ENCODE peak calls at places on chromosomes 4 and X, in five cellular contexts. R is pancreas, V is HCT116, X is spleen, D is cardiac fibroblast. L is an unnamed sample.

GRCh38 chrX:41621236-41621651 is 67.5 kb upstream of the GPR34 start:
- DNase-seq in V (no peak), R (no peak), D (peak; percentile 17), X (no peak), L (no peak)

GRCh38 chr4:137601924-137602323 is 69.6 kb upstream of the PCDH18 start:
- DNase-seq in R (no peak), X (no peak), D (peak; percentile 13), V (no peak), L (no peak)

GRCh38 chrX:41087219-41087618 is 2.0 kb downstream of the USP9X start:
- DNase-seq in D (no peak), X (no peak), V (no peak), R (no peak), L (no peak)

GRCh38 chr4:138475116-138475515 is 233.0 kb upstream of the SLC7A11 start:
- DNase-seq in V (no peak), D (no peak), R (no peak), X (no peak), L (no peak)

GRCh38 chrX:102651968-102652744 is 873 bp downstream of the GPRASP1 start:
- DNase-seq in R (peak; percentile 15), X (no peak), D (peak; percentile 50), V (no peak), L (no peak)

GRCh38 chr4:82223715-82224114 is 150.1 kb downstream of the HNRNPD start:
- DNase-seq in R (no peak), X (peak; percentile 78), V (no peak), D (no peak), L (no peak)

GRCh38 chrX:24306430-24306829 is 7.4 kb downstream of the SUPT20HL2 start:
- DNase-seq in X (no peak), R (no peak), D (no peak), V (no peak), L (no peak)

GRCh38 chr4:78361621-78362120 is 189.9 kb upstream of the ANXA3 start:
- DNase-seq in D (no peak), X (no peak), R (no peak), V (no peak), L (no peak)

GRCh38 chr4:186297013-186297645 is 31.1 kb downstream of the F11 start:
- DNase-seq in R (no peak), X (no peak), V (peak; percentile 56), D (peak; percentile 78), L (no peak)

GRCh38 chr4:146446555-146446954 is 75.2 kb downstream of the SLC10A7 start:
- DNase-seq in D (no peak), R (no peak), V (no peak), X (no peak), L (no peak)

GRCh38 chr4:187436251-187436650 is 559.3 kb upstream of the ZFP42 start:
- DNase-seq in V (no peak), R (no peak), X (no peak), D (no peak), L (no peak)

GRCh38 chrX:56978172-56978571 is 17.2 kb downstream of the SPIN3 start:
- DNase-seq in V (peak; percentile 15), X (no peak), R (no peak), D (peak; percentile 60), L (no peak)

GRCh38 chr4:82047731-82048130 is 326.1 kb downstream of the HNRNPD start:
- DNase-seq in D (no peak), X (no peak), V (no peak), R (no peak), L (no peak)

GRCh38 chrX:78747471-78747870 is at the start of gene LPAR4:
- DNase-seq in V (no peak), D (peak; percentile 12), R (no peak), X (no peak), L (no peak)

GRCh38 chr4:76585897-76586360 is 150.9 kb downstream of the SHROOM3 start:
- DNase-seq in D (peak; percentile 55), X (peak; percentile 81), R (peak; percentile 91), V (peak; percentile 81), L (peak; percentile 62)

GRCh38 chr4:140078366-140078765 is 75.6 kb downstream of the MAML3 start:
- DNase-seq in V (no peak), X (no peak), R (no peak), D (peak; percentile 60), L (no peak)

GRCh38 chrX:11190745-11191510 is 79.8 kb downstream of the HCCS start:
- DNase-seq in D (no peak), X (no peak), R (peak; percentile 6), V (no peak), L (no peak)

GRCh38 chrX:116317409-116317808 is 119.0 kb upstream of the SLC6A14 start:
- DNase-seq in V (no peak), R (no peak), X (no peak), D (peak; percentile 18), L (no peak)

GRCh38 chrX:70030242-70030823 is 19.4 kb downstream of the AWAT2 start:
- DNase-seq in D (peak; percentile 75), X (peak; percentile 45), V (peak; percentile 22), R (peak; percentile 13), L (no peak)

GRCh38 chr4:17085416-17085815 is 187.0 kb upstream of the LDB2 start:
- DNase-seq in R (no peak), V (no peak), D (no peak), X (no peak), L (no peak)

GRCh38 chr4:57405359-57405758 is 295.2 kb upstream of the IGFBP7 start:
- DNase-seq in R (no peak), D (no peak), V (no peak), X (no peak), L (no peak)

GRCh38 chr4:125433453-125433852 is 118.7 kb downstream of the FAT4 start:
- DNase-seq in D (peak; percentile 68), X (no peak), V (no peak), R (no peak), L (no peak)

GRCh38 chr4:168864831-168865541 is 145.1 kb downstream of the CBR4 start:
- DNase-seq in V (no peak), D (peak; percentile 55), X (no peak), R (no peak), L (no peak)
- TF ChIP-seq CTCF in V (no peak), D (peak; percentile 38), X (peak; percentile 15), R (no peak), L (peak; percentile 16)

DNA sequence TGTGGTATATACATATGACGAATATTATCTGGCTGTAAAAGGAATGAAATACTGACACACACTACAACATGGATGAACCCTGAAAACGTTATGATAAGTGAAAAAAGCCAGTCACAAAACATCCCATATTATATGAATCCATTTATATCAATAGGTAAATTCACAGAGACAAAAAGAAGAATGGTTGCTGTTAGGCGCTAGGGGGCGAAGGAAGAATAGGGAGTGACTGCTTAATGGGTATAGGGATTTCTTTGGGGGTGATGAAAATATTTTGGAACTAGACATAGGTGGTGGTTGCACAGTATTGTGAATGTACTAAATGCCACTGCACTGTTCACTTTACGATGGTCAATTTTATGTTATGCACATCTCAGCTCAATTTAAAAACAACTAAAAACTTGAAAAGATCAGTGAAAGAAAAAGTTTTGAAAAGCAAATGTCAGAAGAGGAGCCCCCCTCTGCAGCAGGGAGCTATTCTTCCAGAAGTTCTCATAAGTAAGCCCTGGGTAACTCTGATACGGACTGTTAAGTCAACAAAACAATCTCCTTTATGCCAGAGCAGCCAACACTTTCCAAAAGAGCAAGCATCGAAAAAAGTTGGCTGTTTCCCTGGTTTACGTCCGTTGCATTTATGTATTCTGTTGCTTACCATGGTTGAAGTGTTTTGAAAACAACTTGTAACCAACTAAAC is 96.3 kb upstream of the EGFL6 start:
- DNase-seq in R (no peak), V (no peak), D (peak; percentile 11), X (no peak), L (no peak)
- H3K4me3 ChIP-seq in R (no peak overlapping the region), V (no peak overlapping the region), D (no peak overlapping the region), X (no peak overlapping the region), L (no peak overlapping the region)

GRCh38 chrX:46573331-46573895 is at the start of gene CHST7:
- DNase-seq in D (peak; percentile 68), V (peak; percentile 46), R (peak; percentile 10), X (peak; percentile 92), L (peak; percentile 56)
- TF ChIP-seq CTCF in D (peak; percentile 28), V (peak; percentile 51), R (no peak), X (no peak), L (peak; percentile 46)

DNA sequence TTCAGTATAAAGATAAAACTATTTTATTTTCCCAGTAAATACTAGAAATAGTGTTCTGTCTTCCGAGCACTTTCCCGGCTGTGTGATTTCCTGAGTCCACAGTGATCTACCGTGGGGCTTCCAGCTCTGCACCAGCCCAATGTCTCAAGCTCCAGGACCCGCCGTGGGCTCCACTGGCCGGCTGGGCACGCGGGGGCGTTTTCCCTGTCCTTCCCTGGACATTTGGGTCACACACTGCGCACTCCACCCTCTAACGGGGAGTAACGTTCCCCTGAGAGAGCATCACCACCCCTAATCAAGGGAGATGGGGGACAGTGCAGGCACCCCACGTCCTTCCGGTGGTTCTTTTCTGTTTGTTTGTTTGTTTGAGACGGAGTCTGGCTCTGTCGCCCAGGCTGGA is 844.6 kb upstream of the FRG1 start:
- DNase-seq in R (no peak), D (no peak), V (no peak), X (no peak), L (no peak)
- H3K4me3 ChIP-seq in R (no peak overlapping the region), D (no peak overlapping the region), V (no peak overlapping the region), X (no peak overlapping the region), L (no peak overlapping the region)

GRCh38 chrX:133434197-133434820 is 19.0 kb upstream of the GPC4 start:
- DNase-seq in D (no peak), R (no peak), V (no peak), X (no peak), L (no peak)
- TF ChIP-seq CTCF in D (no peak), R (no peak), V (no peak), X (no peak), L (no peak)

GRCh38 chrX:107565916-107566602 is 62.3 kb upstream of the PRPS1 start:
- DNase-seq in R (peak; percentile 47), V (peak; percentile 13), X (no peak), D (peak; percentile 35), L (no peak)

GRCh38 chrX:107567370-107567769 is 60.9 kb upstream of the PRPS1 start:
- DNase-seq in D (no peak), V (no peak), X (no peak), R (no peak), L (no peak)

GRCh38 chrX:107563851-107564250 is 64.5 kb upstream of the PRPS1 start:
- DNase-seq in R (no peak), X (no peak), V (no peak), D (no peak), L (no peak)

GRCh38 chrX:107566603-107567262 is 61.6 kb upstream of the PRPS1 start:
- DNase-seq in V (no peak), D (peak; percentile 1), X (no peak), R (no peak), L (no peak)

GRCh38 chrX:107565005-107565404 is 63.3 kb upstream of the PRPS1 start:
- DNase-seq in D (peak; percentile 2), V (no peak), X (no peak), R (no peak), L (no peak)
- H3K4me3 ChIP-seq in D (no peak overlapping the region), V (no peak overlapping the region), X (no peak overlapping the region), R (no peak overlapping the region), L (no peak overlapping the region)

DNA sequence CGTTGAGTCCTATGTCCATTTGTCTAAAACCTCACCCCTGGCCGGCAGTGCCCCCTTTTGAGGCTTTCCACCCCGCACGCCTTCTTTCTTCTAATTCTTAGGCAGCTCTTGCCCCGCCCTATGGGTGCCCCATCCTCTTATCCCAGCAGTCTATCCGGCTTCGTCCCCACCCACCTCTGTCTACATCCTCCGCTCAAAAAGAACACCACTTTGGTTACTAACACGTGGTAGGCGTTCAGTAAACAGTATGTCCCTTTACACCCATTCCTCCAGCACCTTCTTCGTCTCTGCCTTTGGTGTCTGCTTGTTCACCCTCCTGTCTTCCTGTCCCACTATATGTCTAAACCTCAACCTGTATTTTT is 39.2 kb downstream of the STARD8 start:
- DNase-seq in R (no peak), V (no peak), D (peak; percentile 33), X (no peak), L (no peak)
- TF ChIP-seq CTCF in R (no peak), V (no peak), D (no peak), X (no peak), L (no peak)